ENCODE peak calls at places on chromosomes 4 and X, in four cellular contexts. One of them, this sample, is unnamed.

GRCh38 chrX:103012945-103013344 is 51.0 kb downstream of the BEX1 start:
- DNase-seq in hypothalamus: no peak
- DNase-seq in Right ventricle myocardium superior: no peak
- DNase-seq in stimulated activated CD4-positive, alpha-beta T cell treated with anti-CD3 and anti-CD28 coated beads, TNF-alpha, amount 100 ng/mL, for 24 hours: no peak
- DNase-seq in this sample: no peak

GRCh38 chr4:152240232-152240631 is 295.7 kb downstream of the FBXW7 start:
- DNase-seq in hypothalamus: no peak
- DNase-seq in Right ventricle myocardium superior: no peak
- DNase-seq in stimulated activated CD4-positive, alpha-beta T cell treated with anti-CD3 and anti-CD28 coated beads, TNF-alpha, amount 100 ng/mL, for 24 hours: no peak
- DNase-seq in this sample: no peak

GRCh38 chr4:10281996-10282395 is 165.4 kb upstream of the WDR1 start:
- DNase-seq in hypothalamus: no peak
- DNase-seq in Right ventricle myocardium superior: no peak
- DNase-seq in stimulated activated CD4-positive, alpha-beta T cell treated with anti-CD3 and anti-CD28 coated beads, TNF-alpha, amount 100 ng/mL, for 24 hours: no peak
- DNase-seq in this sample: no peak

GRCh38 chrX:133269168-133269567 is 51.0 kb upstream of the TFDP3 start:
- DNase-seq in hypothalamus: no peak
- DNase-seq in Right ventricle myocardium superior: no peak
- DNase-seq in stimulated activated CD4-positive, alpha-beta T cell treated with anti-CD3 and anti-CD28 coated beads, TNF-alpha, amount 100 ng/mL, for 24 hours: no peak
- DNase-seq in this sample: no peak

GRCh38 chrX:84469226-84469625 is 33.0 kb downstream of the HDX start:
- DNase-seq in hypothalamus: no peak
- DNase-seq in Right ventricle myocardium superior: no peak
- DNase-seq in stimulated activated CD4-positive, alpha-beta T cell treated with anti-CD3 and anti-CD28 coated beads, TNF-alpha, amount 100 ng/mL, for 24 hours: no peak
- DNase-seq in this sample: peak

GRCh38 chr4:154119317-154119716 is 330.4 kb upstream of the SFRP2 start:
- DNase-seq in hypothalamus: no peak
- DNase-seq in Right ventricle myocardium superior: no peak
- DNase-seq in stimulated activated CD4-positive, alpha-beta T cell treated with anti-CD3 and anti-CD28 coated beads, TNF-alpha, amount 100 ng/mL, for 24 hours: no peak
- DNase-seq in this sample: no peak

GRCh38 chr4:188911199-188911598 is 772.0 kb downstream of the TRIML1 start:
- DNase-seq in hypothalamus: no peak
- DNase-seq in Right ventricle myocardium superior: no peak
- DNase-seq in stimulated activated CD4-positive, alpha-beta T cell treated with anti-CD3 and anti-CD28 coated beads, TNF-alpha, amount 100 ng/mL, for 24 hours: no peak
- DNase-seq in this sample: no peak

GRCh38 chrX:9310596-9310995 is 154.3 kb upstream of the TBL1X start:
- DNase-seq in hypothalamus: no peak
- DNase-seq in Right ventricle myocardium superior: no peak
- DNase-seq in stimulated activated CD4-positive, alpha-beta T cell treated with anti-CD3 and anti-CD28 coated beads, TNF-alpha, amount 100 ng/mL, for 24 hours: no peak
- DNase-seq in this sample: no peak

GRCh38 chr4:22986881-22987280 is 294.1 kb downstream of the GBA3 start:
- DNase-seq in hypothalamus: no peak
- DNase-seq in Right ventricle myocardium superior: no peak
- DNase-seq in stimulated activated CD4-positive, alpha-beta T cell treated with anti-CD3 and anti-CD28 coated beads, TNF-alpha, amount 100 ng/mL, for 24 hours: no peak
- DNase-seq in this sample: no peak

GRCh38 chr4:117577686-117578085 is 456.6 kb upstream of the NDST3 start:
- DNase-seq in hypothalamus: no peak
- DNase-seq in Right ventricle myocardium superior: no peak
- DNase-seq in stimulated activated CD4-positive, alpha-beta T cell treated with anti-CD3 and anti-CD28 coated beads, TNF-alpha, amount 100 ng/mL, for 24 hours: no peak
- DNase-seq in this sample: no peak

GRCh38 chr4:5892321-5893012 is 419 bp downstream of the CRMP1 start:
- DNase-seq in hypothalamus: no peak
- DNase-seq in Right ventricle myocardium superior: no peak
- DNase-seq in stimulated activated CD4-positive, alpha-beta T cell treated with anti-CD3 and anti-CD28 coated beads, TNF-alpha, amount 100 ng/mL, for 24 hours: no peak
- DNase-seq in this sample: no peak

GRCh38 chr4:69601065-69601464 is 38.4 kb downstream of the UGT2A2 start:
- DNase-seq in hypothalamus: no peak
- DNase-seq in Right ventricle myocardium superior: no peak
- DNase-seq in stimulated activated CD4-positive, alpha-beta T cell treated with anti-CD3 and anti-CD28 coated beads, TNF-alpha, amount 100 ng/mL, for 24 hours: no peak
- DNase-seq in this sample: no peak

GRCh38 chr4:112526061-112526460 is 10.1 kb upstream of the NEUROG2 start:
- DNase-seq in hypothalamus: no peak
- DNase-seq in Right ventricle myocardium superior: no peak
- DNase-seq in stimulated activated CD4-positive, alpha-beta T cell treated with anti-CD3 and anti-CD28 coated beads, TNF-alpha, amount 100 ng/mL, for 24 hours: no peak
- DNase-seq in this sample: no peak

GRCh38 chr4:3487861-3488260 is 24.8 kb downstream of the DOK7 start:
- DNase-seq in hypothalamus: no peak
- DNase-seq in Right ventricle myocardium superior: no peak
- DNase-seq in stimulated activated CD4-positive, alpha-beta T cell treated with anti-CD3 and anti-CD28 coated beads, TNF-alpha, amount 100 ng/mL, for 24 hours: no peak
- DNase-seq in this sample: no peak

GRCh38 chrX:1152090-1152489 is 60.4 kb downstream of the CRLF2 start:
- DNase-seq in hypothalamus: no peak
- DNase-seq in Right ventricle myocardium superior: no peak
- DNase-seq in stimulated activated CD4-positive, alpha-beta T cell treated with anti-CD3 and anti-CD28 coated beads, TNF-alpha, amount 100 ng/mL, for 24 hours: no peak
- DNase-seq in this sample: no peak

GRCh38 chrX:120774611-120775010 is 101.1 kb downstream of the CT47B1 start:
- DNase-seq in hypothalamus: no peak
- DNase-seq in Right ventricle myocardium superior: no peak
- DNase-seq in stimulated activated CD4-positive, alpha-beta T cell treated with anti-CD3 and anti-CD28 coated beads, TNF-alpha, amount 100 ng/mL, for 24 hours: no peak
- DNase-seq in this sample: no peak

GRCh38 chrX:19747672-19748610 is 139.5 kb downstream of the SH3KBP1 start:
- DNase-seq in hypothalamus: no peak
- DNase-seq in Right ventricle myocardium superior: peak
- DNase-seq in stimulated activated CD4-positive, alpha-beta T cell treated with anti-CD3 and anti-CD28 coated beads, TNF-alpha, amount 100 ng/mL, for 24 hours: peak
- DNase-seq in this sample: no peak

GRCh38 chr4:156322592-156322991 is 368.9 kb upstream of the CTSO start:
- DNase-seq in hypothalamus: no peak
- DNase-seq in Right ventricle myocardium superior: no peak
- DNase-seq in stimulated activated CD4-positive, alpha-beta T cell treated with anti-CD3 and anti-CD28 coated beads, TNF-alpha, amount 100 ng/mL, for 24 hours: no peak
- DNase-seq in this sample: no peak

GRCh38 chr4:145954924-145955339 is 16.3 kb upstream of the ZNF827 start:
- DNase-seq in hypothalamus: no peak
- DNase-seq in Right ventricle myocardium superior: no peak
- DNase-seq in stimulated activated CD4-positive, alpha-beta T cell treated with anti-CD3 and anti-CD28 coated beads, TNF-alpha, amount 100 ng/mL, for 24 hours: no peak
- DNase-seq in this sample: no peak

GRCh38 chrX:134749651-134750450 is 91.6 kb upstream of the PLAC1 start:
- DNase-seq in hypothalamus: no peak
- DNase-seq in Right ventricle myocardium superior: no peak
- DNase-seq in stimulated activated CD4-positive, alpha-beta T cell treated with anti-CD3 and anti-CD28 coated beads, TNF-alpha, amount 100 ng/mL, for 24 hours: no peak
- DNase-seq in this sample: no peak

GRCh38 chr4:166662266-166662843 is 571.9 kb downstream of the SPOCK3 start:
- DNase-seq in hypothalamus: no peak
- DNase-seq in Right ventricle myocardium superior: no peak
- DNase-seq in stimulated activated CD4-positive, alpha-beta T cell treated with anti-CD3 and anti-CD28 coated beads, TNF-alpha, amount 100 ng/mL, for 24 hours: no peak
- DNase-seq in this sample: no peak

GRCh38 chr4:26724522-26724921 is 136.1 kb upstream of the STIM2 start:
- DNase-seq in hypothalamus: no peak
- DNase-seq in Right ventricle myocardium superior: no peak
- DNase-seq in stimulated activated CD4-positive, alpha-beta T cell treated with anti-CD3 and anti-CD28 coated beads, TNF-alpha, amount 100 ng/mL, for 24 hours: no peak
- DNase-seq in this sample: no peak

GRCh38 chr4:111695677-111696076 is 449.6 kb upstream of the FAM241A start:
- DNase-seq in hypothalamus: no peak
- DNase-seq in Right ventricle myocardium superior: no peak
- DNase-seq in stimulated activated CD4-positive, alpha-beta T cell treated with anti-CD3 and anti-CD28 coated beads, TNF-alpha, amount 100 ng/mL, for 24 hours: no peak
- DNase-seq in this sample: no peak

GRCh38 chr4:156781852-156782251 is 189.7 kb downstream of the PDGFC start:
- DNase-seq in hypothalamus: no peak
- DNase-seq in Right ventricle myocardium superior: no peak
- DNase-seq in stimulated activated CD4-positive, alpha-beta T cell treated with anti-CD3 and anti-CD28 coated beads, TNF-alpha, amount 100 ng/mL, for 24 hours: no peak
- DNase-seq in this sample: no peak

GRCh38 chrX:115559672-115560071 is 1.3 kb upstream of the PLS3 start:
- DNase-seq in hypothalamus: no peak
- DNase-seq in Right ventricle myocardium superior: no peak
- DNase-seq in stimulated activated CD4-positive, alpha-beta T cell treated with anti-CD3 and anti-CD28 coated beads, TNF-alpha, amount 100 ng/mL, for 24 hours: no peak
- DNase-seq in this sample: no peak

GRCh38 chrX:71103110-71103983 is 3.2 kb downstream of the CXorf65 start:
- DNase-seq in hypothalamus: no peak
- DNase-seq in Right ventricle myocardium superior: no peak
- DNase-seq in stimulated activated CD4-positive, alpha-beta T cell treated with anti-CD3 and anti-CD28 coated beads, TNF-alpha, amount 100 ng/mL, for 24 hours: peak
- DNase-seq in this sample: peak

GRCh38 chr4:100494166-100494565 is 23.7 kb downstream of the EMCN start:
- DNase-seq in hypothalamus: no peak
- DNase-seq in Right ventricle myocardium superior: no peak
- DNase-seq in stimulated activated CD4-positive, alpha-beta T cell treated with anti-CD3 and anti-CD28 coated beads, TNF-alpha, amount 100 ng/mL, for 24 hours: no peak
- DNase-seq in this sample: no peak

This sample was measured in NCI-H1436.